ENCODE peak calls at places on chromosomes 2 and 18, in six cellular contexts. One of them, this sample, is unnamed.

GRCh38 chr2:237482485-237482884 is 4.6 kb upstream of the MLPH start:
- DNase-seq in mammary epithelial cell: no peak
- DNase-seq in astrocyte: no peak
- DNase-seq in body of pancreas: peak; percentile 92
- DNase-seq in OCI-LY7: no peak
- DNase-seq in esophagus muscularis mucosa: no peak
- DNase-seq in this sample: peak; percentile 77

GRCh38 chr2:20585710-20586378 is 65.1 kb downstream of the HS1BP3 start:
- DNase-seq in mammary epithelial cell: no peak
- DNase-seq in astrocyte: no peak
- DNase-seq in body of pancreas: no peak
- DNase-seq in OCI-LY7: no peak
- DNase-seq in esophagus muscularis mucosa: no peak
- DNase-seq in this sample: peak; percentile 13

GRCh38 chr2:237549216-237550056 is 16.9 kb upstream of the PRLH start:
- DNase-seq in mammary epithelial cell: no peak
- DNase-seq in astrocyte: no peak
- DNase-seq in body of pancreas: no peak
- DNase-seq in OCI-LY7: no peak
- DNase-seq in esophagus muscularis mucosa: no peak
- DNase-seq in this sample: no peak

GRCh38 chr2:74429487-74430451 is 8.2 kb downstream of the WDR54 start:
- DNase-seq in mammary epithelial cell: no peak
- DNase-seq in astrocyte: no peak
- DNase-seq in body of pancreas: no peak
- DNase-seq in OCI-LY7: no peak
- DNase-seq in esophagus muscularis mucosa: no peak
- DNase-seq in this sample: no peak

GRCh38 chr2:168434164-168434563 is 21.9 kb upstream of the CERS6 start:
- DNase-seq in mammary epithelial cell: no peak
- DNase-seq in astrocyte: no peak
- DNase-seq in body of pancreas: peak; percentile 16
- DNase-seq in OCI-LY7: no peak
- DNase-seq in esophagus muscularis mucosa: no peak
- DNase-seq in this sample: peak; percentile 26

GRCh38 chr2:128032092-128032491 is 4.2 kb upstream of the SAP130 start:
- DNase-seq in mammary epithelial cell: peak; percentile 66
- DNase-seq in astrocyte: no peak
- DNase-seq in body of pancreas: no peak
- DNase-seq in OCI-LY7: no peak
- DNase-seq in esophagus muscularis mucosa: no peak
- DNase-seq in this sample: no peak

GRCh38 chr18:62614499-62614898 is 91.7 kb downstream of the ZCCHC2 start:
- DNase-seq in mammary epithelial cell: no peak
- DNase-seq in astrocyte: no peak
- DNase-seq in body of pancreas: peak; percentile 22
- DNase-seq in OCI-LY7: no peak
- DNase-seq in esophagus muscularis mucosa: no peak
- DNase-seq in this sample: no peak

GRCh38 chr2:128381001-128381938 is 62.6 kb upstream of the HS6ST1 start:
- DNase-seq in mammary epithelial cell: no peak
- DNase-seq in astrocyte: no peak
- DNase-seq in body of pancreas: peak; percentile 20
- DNase-seq in OCI-LY7: no peak
- DNase-seq in esophagus muscularis mucosa: no peak
- DNase-seq in this sample: no peak

GRCh38 chr2:62412347-62412742 is 93.7 kb downstream of the TMEM17 start:
- DNase-seq in mammary epithelial cell: peak; percentile 65
- DNase-seq in astrocyte: no peak
- DNase-seq in body of pancreas: no peak
- DNase-seq in OCI-LY7: peak; percentile 16
- DNase-seq in esophagus muscularis mucosa: no peak
- DNase-seq in this sample: no peak

GRCh38 chr2:203149194-203149593 is 89.6 kb upstream of the CYP20A1 start:
- DNase-seq in mammary epithelial cell: no peak
- DNase-seq in astrocyte: no peak
- DNase-seq in body of pancreas: no peak
- DNase-seq in OCI-LY7: no peak
- DNase-seq in esophagus muscularis mucosa: no peak
- DNase-seq in this sample: no peak

GRCh38 chr2:48034295-48034694 is 128.0 kb upstream of the FBXO11 start:
- DNase-seq in mammary epithelial cell: no peak
- DNase-seq in astrocyte: no peak
- DNase-seq in body of pancreas: no peak
- DNase-seq in OCI-LY7: no peak
- DNase-seq in esophagus muscularis mucosa: no peak
- DNase-seq in this sample: no peak
- H3K27ac ChIP-seq in mammary epithelial cell: no peak overlapping the region
- H3K27ac ChIP-seq in astrocyte: no peak overlapping the region
- H3K27ac ChIP-seq in body of pancreas: no peak overlapping the region
- H3K27ac ChIP-seq in OCI-LY7: no peak overlapping the region
- H3K27ac ChIP-seq in esophagus muscularis mucosa: no peak overlapping the region
- H3K27ac ChIP-seq in this sample: no peak overlapping the region

GRCh38 chr2:1911811-1912210 is 167.5 kb upstream of the PXDN start:
- DNase-seq in mammary epithelial cell: no peak
- DNase-seq in astrocyte: no peak
- DNase-seq in body of pancreas: no peak
- DNase-seq in OCI-LY7: no peak
- DNase-seq in esophagus muscularis mucosa: no peak
- DNase-seq in this sample: no peak

GRCh38 chr2:1912771-1913170 is 168.5 kb upstream of the PXDN start:
- DNase-seq in mammary epithelial cell: no peak
- DNase-seq in astrocyte: no peak
- DNase-seq in body of pancreas: no peak
- DNase-seq in OCI-LY7: no peak
- DNase-seq in esophagus muscularis mucosa: no peak
- DNase-seq in this sample: no peak

GRCh38 chr2:1907849-1908533 is 163.7 kb upstream of the PXDN start:
- DNase-seq in mammary epithelial cell: no peak
- DNase-seq in astrocyte: no peak
- DNase-seq in body of pancreas: no peak
- DNase-seq in OCI-LY7: no peak
- DNase-seq in esophagus muscularis mucosa: no peak
- DNase-seq in this sample: no peak

GRCh38 chr2:1910021-1910420 is 165.7 kb upstream of the PXDN start:
- DNase-seq in mammary epithelial cell: no peak
- DNase-seq in astrocyte: no peak
- DNase-seq in body of pancreas: no peak
- DNase-seq in OCI-LY7: no peak
- DNase-seq in esophagus muscularis mucosa: no peak
- DNase-seq in this sample: no peak

GRCh38 chr2:1910562-1911256 is 166.4 kb upstream of the PXDN start:
- DNase-seq in mammary epithelial cell: no peak
- DNase-seq in astrocyte: no peak
- DNase-seq in body of pancreas: no peak
- DNase-seq in OCI-LY7: peak; percentile 1
- DNase-seq in esophagus muscularis mucosa: no peak
- DNase-seq in this sample: no peak
- TF ChIP-seq CTCF in mammary epithelial cell: no peak
- TF ChIP-seq CTCF in astrocyte: peak; percentile 30
- TF ChIP-seq CTCF in body of pancreas: no peak
- TF ChIP-seq CTCF in OCI-LY7: peak; percentile 40
- TF ChIP-seq CTCF in esophagus muscularis mucosa: no peak
- TF ChIP-seq CTCF in this sample: peak; percentile 65

DNA sequence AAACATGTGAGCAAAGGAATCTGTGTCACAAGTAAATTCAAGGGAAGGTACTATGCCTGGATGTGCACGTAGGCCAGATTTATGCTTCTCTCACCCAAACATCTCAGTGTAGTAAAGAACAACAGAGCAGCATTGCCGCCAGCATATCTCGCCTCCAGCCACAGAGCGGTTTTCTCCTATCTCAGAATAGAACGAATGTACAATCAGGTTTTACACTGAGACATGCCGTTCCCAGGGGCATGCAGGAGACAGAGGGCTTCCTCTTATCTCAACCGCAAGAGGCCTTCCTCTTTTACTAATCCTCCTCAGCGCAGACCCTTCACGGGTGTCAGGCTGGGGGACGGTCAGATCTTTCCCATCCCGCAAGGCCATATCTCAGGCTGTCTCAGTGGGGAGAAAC is 175.3 kb downstream of the RPIA start:
- DNase-seq in mammary epithelial cell: no peak
- DNase-seq in astrocyte: no peak
- DNase-seq in body of pancreas: no peak
- DNase-seq in OCI-LY7: peak; percentile 81
- DNase-seq in esophagus muscularis mucosa: no peak
- DNase-seq in this sample: no peak
- H3K4me3 ChIP-seq in mammary epithelial cell: no peak overlapping the region
- H3K4me3 ChIP-seq in astrocyte: no peak overlapping the region
- H3K4me3 ChIP-seq in body of pancreas: no peak overlapping the region
- H3K4me3 ChIP-seq in OCI-LY7: peak overlapping the region; percentile 100
- H3K4me3 ChIP-seq in esophagus muscularis mucosa: no peak overlapping the region
- H3K4me3 ChIP-seq in this sample: no peak overlapping the region

DNA sequence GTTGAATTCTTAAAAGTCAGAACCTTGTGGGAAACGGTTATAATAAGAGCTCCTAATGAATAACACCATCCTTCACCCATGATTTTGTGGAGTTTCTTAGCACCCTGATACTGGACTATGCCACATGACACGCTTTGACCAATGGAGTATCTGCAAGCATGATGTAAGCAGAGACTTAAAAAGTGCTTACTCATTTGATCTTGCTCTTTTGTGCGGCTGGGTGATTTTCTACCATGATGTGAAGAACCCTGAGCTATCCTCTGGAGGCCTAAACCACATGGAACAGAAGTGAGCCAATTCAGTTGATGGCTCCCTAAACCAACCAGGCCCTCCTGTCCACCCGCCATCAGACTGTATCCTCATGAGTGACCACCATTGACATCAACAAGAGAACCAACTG is 70.9 kb downstream of the TCF4 start:
- DNase-seq in mammary epithelial cell: no peak
- DNase-seq in astrocyte: no peak
- DNase-seq in body of pancreas: no peak
- DNase-seq in OCI-LY7: no peak
- DNase-seq in esophagus muscularis mucosa: no peak
- DNase-seq in this sample: no peak
- H3K27ac ChIP-seq in mammary epithelial cell: no peak overlapping the region
- H3K27ac ChIP-seq in astrocyte: peak overlapping the region; percentile 72
- H3K27ac ChIP-seq in body of pancreas: no peak overlapping the region
- H3K27ac ChIP-seq in OCI-LY7: no peak overlapping the region
- H3K27ac ChIP-seq in esophagus muscularis mucosa: no peak overlapping the region
- H3K27ac ChIP-seq in this sample: peak overlapping the region; percentile 36

DNA sequence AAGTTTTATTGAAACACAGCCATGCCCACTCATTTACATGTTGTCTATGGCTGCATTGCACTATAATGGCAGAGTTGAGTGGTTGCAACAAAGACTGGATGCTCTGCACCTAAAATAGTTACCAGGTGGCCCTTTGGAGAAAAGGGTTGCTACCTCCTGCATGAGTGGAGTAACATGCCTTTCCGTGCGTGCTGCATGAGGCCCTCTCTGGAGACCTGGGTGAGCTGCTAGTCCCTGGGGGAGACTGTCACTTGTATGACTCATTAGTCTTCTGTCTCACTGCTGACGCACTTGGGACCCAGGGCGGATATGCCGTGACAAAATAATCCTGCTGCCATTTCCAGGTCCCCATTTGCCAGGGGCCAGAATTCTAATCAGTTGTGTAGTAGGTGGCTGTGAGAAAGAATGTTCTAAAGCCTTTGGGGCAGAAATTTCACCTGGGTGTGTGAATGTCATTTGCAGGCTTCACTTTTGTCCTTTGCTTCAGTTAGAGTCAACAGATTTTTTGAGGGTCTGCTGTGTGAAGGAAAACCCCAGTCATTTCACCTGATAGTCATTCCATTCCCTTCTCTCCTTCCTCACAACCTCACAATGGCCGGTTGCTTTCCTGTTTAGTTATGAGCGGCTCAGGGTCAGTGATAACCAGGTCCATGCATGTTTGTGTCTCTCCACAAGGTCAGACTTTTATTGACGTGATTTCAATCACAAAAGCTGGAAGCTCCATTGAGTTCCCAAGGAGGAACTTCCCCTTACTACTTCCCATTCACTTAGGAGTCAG is 74.0 kb downstream of the NPAS2 start:
- DNase-seq in mammary epithelial cell: no peak
- DNase-seq in astrocyte: peak; percentile 42
- DNase-seq in body of pancreas: no peak
- DNase-seq in OCI-LY7: no peak
- DNase-seq in esophagus muscularis mucosa: no peak
- DNase-seq in this sample: no peak
- TF ChIP-seq CTCF in mammary epithelial cell: no peak
- TF ChIP-seq CTCF in astrocyte: no peak
- TF ChIP-seq CTCF in body of pancreas: no peak
- TF ChIP-seq CTCF in OCI-LY7: no peak
- TF ChIP-seq CTCF in esophagus muscularis mucosa: no peak
- TF ChIP-seq CTCF in this sample: no peak

This sample was measured in left ventricle myocardium inferior.